ENCODE peak calls at places on chromosomes 7 and 10, in five cellular contexts. Y, N, U, J and Q are unnamed samples.
A peak's percentile ranks its signal among the peaks of the same experiment; 100 is the strongest.

GRCh38 chr10:124319926-124320391 is 98.8 kb downstream of the OAT start:
- DNase-seq in J (no peak), U (peak; percentile 35), N (no peak), Y (no peak), Q (no peak)

GRCh38 chr10:73218466-73219191 is 28.4 kb downstream of the DNAJC9 start:
- DNase-seq in J (no peak), Y (peak; percentile 50), U (peak; percentile 35), N (no peak), Q (no peak)

GRCh38 chr10:95229724-95230627 is 35.9 kb downstream of the ACSM6 start:
- DNase-seq in U (no peak), Y (peak; percentile 91), N (no peak), J (no peak), Q (no peak)

GRCh38 chr10:3412071-3412582 is 239.5 kb upstream of the PITRM1 start:
- DNase-seq in Y (no peak), N (no peak), J (no peak), U (no peak), Q (no peak)

GRCh38 chr7:24917510-24918239 is 62.3 kb downstream of the OSBPL3 start:
- DNase-seq in J (no peak), N (no peak), Y (no peak), U (no peak), Q (no peak)

GRCh38 chr10:17787087-17787942 is 21.8 kb upstream of the MRC1 start:
- DNase-seq in U (no peak), Y (peak; percentile 89), N (no peak), J (no peak), Q (no peak)

GRCh38 chr7:105589221-105590077 is 8.2 kb upstream of the EFCAB10 start:
- DNase-seq in J (peak; percentile 59), N (no peak), U (peak; percentile 66), Y (peak; percentile 79), Q (peak; percentile 30)

GRCh38 chr10:10353326-10353725 is 664.3 kb upstream of the CELF2 start:
- DNase-seq in J (no peak), U (no peak), N (no peak), Y (no peak), Q (no peak)

GRCh38 chr10:101779544-101780186 is 3.6 kb downstream of the NPM3 start:
- DNase-seq in U (no peak), Y (peak; percentile 73), N (peak; percentile 82), J (peak; percentile 80), Q (peak; percentile 70)

GRCh38 chr7:29607889-29608288 is 44.3 kb downstream of the PRR15 start:
- DNase-seq in U (no peak), N (no peak), J (no peak), Y (peak; percentile 34), Q (no peak)

GRCh38 chr10:12389154-12389734 is 39.9 kb downstream of the CAMK1D start:
- DNase-seq in N (peak; percentile 70), U (no peak), Y (no peak), J (peak; percentile 73), Q (no peak)

GRCh38 chr7:141161959-141162547 is 88.2 kb downstream of the TMEM178B start:
- DNase-seq in N (no peak), J (no peak), U (no peak), Y (no peak), Q (no peak)

GRCh38 chr10:88244781-88245350 is 338.3 kb downstream of the RNLS start:
- DNase-seq in J (no peak), N (no peak), U (no peak), Y (no peak), Q (no peak)

GRCh38 chr7:7805511-7806153 is 87.2 kb upstream of the RPA3 start:
- DNase-seq in Y (no peak), N (no peak), U (no peak), J (no peak), Q (no peak)

GRCh38 chr10:128161031-128161430 is 34.8 kb upstream of the MKI67 start:
- DNase-seq in J (no peak), U (no peak), Y (no peak), N (no peak), Q (no peak)

GRCh38 chr10:15038416-15038815 is 5.3 kb upstream of the OLAH start:
- DNase-seq in J (no peak), Y (no peak), N (no peak), U (no peak), Q (no peak)

GRCh38 chr10:12614390-12615003 is 265.1 kb downstream of the CAMK1D start:
- DNase-seq in Y (no peak), J (no peak), N (no peak), U (no peak), Q (no peak)

GRCh38 chr10:25901199-25901598 is 32.8 kb upstream of the MYO3A start:
- DNase-seq in Y (no peak), U (no peak), N (no peak), J (no peak), Q (no peak)

DNA sequence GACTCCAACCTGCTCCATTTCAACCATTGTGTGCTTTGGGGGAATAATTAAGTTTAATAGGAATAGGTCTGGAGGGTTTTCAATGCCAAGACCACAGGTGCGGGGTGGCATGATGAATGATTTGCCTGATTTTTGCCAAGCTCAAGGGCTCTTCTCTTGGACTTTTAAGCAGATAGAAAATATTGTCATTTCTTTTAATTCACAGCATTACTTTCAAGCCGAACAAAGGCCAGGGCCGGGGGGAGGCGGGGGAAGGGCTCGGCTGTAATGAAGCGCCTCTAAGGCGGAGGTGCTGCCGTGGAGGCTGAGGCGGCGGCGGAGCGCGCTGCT is 6.5 kb downstream of the PTF1A start:
- DNase-seq in N (no peak), J (no peak), Y (no peak), U (no peak), Q (no peak)
- TF ChIP-seq CTCF in N (no peak), J (no peak), Y (no peak), U (no peak), Q (no peak)

GRCh38 chr7:907158-907980 is 31.0 kb downstream of the GET4 start:
- DNase-seq in N (no peak), J (peak; percentile 60), U (no peak), Y (peak; percentile 39), Q (no peak)
- H3K27ac ChIP-seq in N (no peak overlapping the region), J (no peak overlapping the region), U (no peak overlapping the region), Y (no peak overlapping the region), Q (no peak overlapping the region)

GRCh38 chr7:4739528-4739992 is 35.9 kb upstream of the AP5Z1 start:
- DNase-seq in Y (peak; percentile 83), N (no peak), J (peak; percentile 54), U (peak; percentile 84), Q (peak; percentile 40)
- TF ChIP-seq CTCF in Y (no peak), N (no peak), J (no peak), U (peak; percentile 34), Q (no peak)

DNA sequence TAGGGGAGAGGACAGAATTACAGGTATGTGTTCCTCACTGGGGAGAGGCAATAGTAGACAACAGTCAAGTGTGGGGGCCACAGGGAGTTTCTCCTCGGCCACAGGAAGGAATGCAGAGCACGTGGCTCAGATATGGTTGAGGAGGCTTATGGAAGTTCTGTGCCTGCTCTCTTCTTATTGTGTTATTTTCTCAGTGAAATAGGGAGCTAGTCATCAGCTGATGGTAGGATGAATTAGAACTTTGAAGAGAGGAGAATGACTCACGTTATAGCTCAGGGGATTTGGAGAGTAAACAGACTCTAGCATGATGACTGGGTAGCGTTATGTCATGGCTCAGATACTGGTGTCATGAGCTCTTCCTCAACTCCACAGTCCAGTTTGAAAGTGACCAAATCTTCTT is 308.3 kb upstream of the IGFBP3 start:
- DNase-seq in J (no peak), Y (peak; percentile 73), U (peak; percentile 10), N (no peak), Q (no peak)
- H3K27ac ChIP-seq in J (no peak overlapping the region), Y (peak overlapping the region; percentile 67), U (no peak overlapping the region), N (no peak overlapping the region), Q (no peak overlapping the region)

GRCh38 chr7:103425177-103425576 is 20.8 kb downstream of the SLC26A5 start:
- DNase-seq in Y (no peak), U (no peak), J (no peak), N (no peak), Q (no peak)
- TF ChIP-seq CTCF in Y (no peak), U (no peak), J (no peak), N (no peak), Q (no peak)